ENCODE peak calls at places on chromosomes 11 and 22, in seven cellular contexts. Y, Q, T, N, O, S and J are unnamed samples.

GRCh38 chr11:128776434-128777284 is 82.8 kb downstream of the FLI1 start:
- DNase-seq in Y (peak; percentile 33), Q (peak; percentile 12), T (peak; percentile 52), N (peak; percentile 76), O (peak; percentile 49), S (peak; percentile 22), J (peak; percentile 54)

GRCh38 chr11:66617148-66617814 is 851 bp downstream of the RBM14 start:
- DNase-seq in Y (no peak), Q (no peak), T (peak; percentile 71), N (no peak), O (no peak), S (no peak), J (no peak)

GRCh38 chr22:48843640-48844039 is 984.0 kb downstream of the BRD1 start:
- DNase-seq in Y (no peak), Q (no peak), T (no peak), N (no peak), O (no peak), S (no peak), J (no peak)

GRCh38 chr11:71481101-71481960 is 28.3 kb downstream of the NADSYN1 start:
- DNase-seq in Y (no peak), Q (no peak), T (no peak), N (no peak), O (peak; percentile 10), S (no peak), J (no peak)

GRCh38 chr11:1870326-1870696 is 17.4 kb downstream of the LSP1 start:
- DNase-seq in Y (no peak), Q (no peak), T (no peak), N (no peak), O (no peak), S (no peak), J (no peak)

GRCh38 chr11:111305871-111306270 is 7.5 kb downstream of the POU2AF3 start:
- DNase-seq in Y (no peak), Q (no peak), T (no peak), N (peak; percentile 35), O (no peak), S (no peak), J (peak; percentile 38)

GRCh38 chr11:2761131-2762030 is 61.6 kb upstream of the KCNQ1OT1 start:
- DNase-seq in Y (no peak), Q (no peak), T (no peak), N (no peak), O (no peak), S (no peak), J (no peak)

GRCh38 chr11:9399466-9399865 is 15.0 kb downstream of the IPO7 start:
- DNase-seq in Y (peak; percentile 63), Q (no peak), T (peak; percentile 31), N (no peak), O (no peak), S (no peak), J (no peak)

GRCh38 chr11:111539426-111540113 is 950 bp upstream of the LAYN start:
- DNase-seq in Y (no peak), Q (no peak), T (no peak), N (no peak), O (no peak), S (no peak), J (no peak)